ENCODE peak calls at places on chromosome 2, in four cellular contexts. A is Right ventricle myocardium superior, N is COR-L47, O is SHP77. Z is an unnamed sample.

GRCh38 chr2:69180227-69180626 is 167.2 kb downstream of the ANTXR1 start:
- DNase-seq in A (no peak), N (no peak), O (no peak), Z (no peak)

GRCh38 chr2:6080837-6081541 is 388.8 kb downstream of the SOX11 start:
- DNase-seq in A (peak; percentile 44), N (no peak), O (no peak), Z (no peak)

GRCh38 chr2:138035597-138036217 is 71.4 kb downstream of the HNMT start:
- DNase-seq in A (no peak), N (no peak), O (no peak), Z (no peak)

GRCh38 chr2:212997526-212998020 is 153.8 kb downstream of the IKZF2 start:
- DNase-seq in A (no peak), N (no peak), O (no peak), Z (no peak)

GRCh38 chr2:69026026-69026425 is 13.0 kb downstream of the ANTXR1 start:
- DNase-seq in A (no peak), N (peak; percentile 15), O (peak; percentile 45), Z (peak; percentile 37)

GRCh38 chr2:176500921-176501320 is 231.7 kb downstream of the MTX2 start:
- DNase-seq in A (no peak), N (no peak), O (no peak), Z (no peak)

GRCh38 chr2:71513721-71514120 is 60.4 kb downstream of the DYSF start:
- DNase-seq in A (no peak), N (no peak), O (no peak), Z (no peak)

GRCh38 chr2:102313025-102313424 is 1.7 kb downstream of the IL1RL1 start:
- DNase-seq in A (no peak), N (no peak), O (no peak), Z (no peak)

GRCh38 chr2:235573331-235574221 is 79.7 kb downstream of the AGAP1 start:
- DNase-seq in A (peak; percentile 84), N (peak; percentile 15), O (no peak), Z (no peak)

GRCh38 chr2:81901017-81901416 is 1596.5 kb upstream of the LRRTM1 start:
- DNase-seq in A (no peak), N (no peak), O (no peak), Z (no peak)

GRCh38 chr2:240703417-240704341 is 12.0 kb downstream of the AQP12A start:
- DNase-seq in A (peak; percentile 17), N (no peak), O (no peak), Z (no peak)

GRCh38 chr2:100043246-100043890 is 99.0 kb downstream of the AFF3 start:
- DNase-seq in A (no peak), N (no peak), O (no peak), Z (no peak)

GRCh38 chr2:227033471-227034148 is 130.4 kb downstream of the COL4A4 start:
- DNase-seq in A (peak; percentile 49), N (no peak), O (peak; percentile 50), Z (peak; percentile 9)

GRCh38 chr2:85131116-85131515 is 2.1 kb upstream of the TCF7L1 start:
- DNase-seq in A (no peak), N (no peak), O (no peak), Z (no peak)

GRCh38 chr2:168790226-168790902 is 12.1 kb upstream of the NOSTRIN start:
- DNase-seq in A (no peak), N (no peak), O (no peak), Z (no peak)

Z was measured in NCI-H774.